ENCODE peak calls at places on chromosomes 2 and 18, in five cellular contexts. D is pancreas; W is stimulated activated CD4-positive, alpha-beta T cell treated with anti-CD3 and anti-CD28 coated beads, Interleukin-2, amount 100 ng/mL, for 24 hours; U is activated CD4-positive, alpha-beta T cell treated with anti-CD3 and anti-CD28 coated beads, Interleukin-2, amount 50 U/mL, for 1 hour; G is A172. P is an unnamed sample.

GRCh38 chr2:6883448-6884122 is 6.0 kb downstream of the RSAD2 start:
- DNase-seq in D (no peak), W (no peak), U (no peak), G (no peak), P (no peak)

GRCh38 chr2:20623241-20623640 is 27.7 kb downstream of the HS1BP3 start:
- DNase-seq in D (no peak), W (no peak), U (no peak), G (no peak), P (peak; percentile 21)

GRCh38 chr2:66846887-66847286 is 412.0 kb downstream of the MEIS1 start:
- DNase-seq in D (no peak), W (no peak), U (no peak), G (no peak), P (no peak)

GRCh38 chr2:159074605-159075004 is 106.2 kb downstream of the TANC1 start:
- DNase-seq in D (no peak), W (no peak), U (no peak), G (no peak), P (no peak)

GRCh38 chr2:119259296-119259860 is 35.7 kb downstream of the STEAP3 start:
- DNase-seq in D (no peak), W (no peak), U (no peak), G (no peak), P (no peak)

GRCh38 chr2:54858021-54858681 is 134.7 kb downstream of the EML6 start:
- DNase-seq in D (no peak), W (no peak), U (no peak), G (peak; percentile 24), P (no peak)

GRCh38 chr18:73283032-73283431 is 415.2 kb upstream of the NETO1 start:
- DNase-seq in D (no peak), W (no peak), U (no peak), G (no peak), P (no peak)

GRCh38 chr2:37323770-37324535 is 680 bp downstream of the PRKD3 start:
- DNase-seq in D (peak; percentile 25), W (peak; percentile 36), U (peak; percentile 47), G (peak; percentile 49), P (peak; percentile 42)

GRCh38 chr18:80086281-80086680 is 22.8 kb upstream of the ADNP2 start:
- DNase-seq in D (no peak), W (no peak), U (no peak), G (no peak), P (no peak)

GRCh38 chr2:8663997-8664396 is 17.9 kb upstream of the ID2 start:
- DNase-seq in D (no peak), W (no peak), U (no peak), G (no peak), P (no peak)

GRCh38 chr2:197356136-197356535 is 45.6 kb upstream of the ANKRD44 start:
- DNase-seq in D (no peak), W (no peak), U (no peak), G (peak; percentile 22), P (no peak)

GRCh38 chr2:231228223-231228622 is 29.8 kb downstream of the ARMC9 start:
- DNase-seq in D (no peak), W (no peak), U (no peak), G (no peak), P (no peak)

GRCh38 chr2:163681765-163682164 is 54.0 kb downstream of the FIGN start:
- DNase-seq in D (no peak), W (no peak), U (no peak), G (no peak), P (no peak)

GRCh38 chr2:201580486-201580885 is 62.8 kb downstream of the TMEM237 start:
- DNase-seq in D (no peak), W (no peak), U (no peak), G (no peak), P (no peak)

GRCh38 chr2:18432999-18433398 is 127.5 kb downstream of the RDH14 start:
- DNase-seq in D (no peak), W (no peak), U (no peak), G (no peak), P (peak; percentile 38)

GRCh38 chr2:114450639-114451038 is 8.2 kb downstream of the DPP10 start:
- DNase-seq in D (no peak), W (no peak), U (no peak), G (no peak), P (no peak)

P was measured in right cardiac atrium.